ENCODE peak calls at places on chromosomes 6 and 20, in eight cellular contexts. M, D, A, K, E, W, C and L are unnamed samples.
A peak's percentile ranks its signal among the peaks of the same experiment; 100 is the strongest.

GRCh38 chr6:109939654-109940053 is 38.5 kb upstream of the GPR6 start:
- DNase-seq in A (no peak), D (peak; percentile 10), M (no peak), K (no peak), E (no peak), W (no peak), C (peak; percentile 50), L (no peak)

GRCh38 chr6:158039571-158040050 is 57.9 kb downstream of the SYNJ2 start:
- DNase-seq in A (no peak), M (no peak), K (no peak), C (peak; percentile 34), W (peak; percentile 31), E (no peak), D (no peak), L (no peak)

GRCh38 chr6:122495612-122496011 is 24.0 kb upstream of the SERINC1 start:
- DNase-seq in E (no peak), M (no peak), D (no peak), W (no peak), K (no peak), C (no peak), A (no peak), L (no peak)

GRCh38 chr6:42704251-42704936 is 18.0 kb downstream of the PRPH2 start:
- DNase-seq in M (no peak), W (no peak), E (no peak), A (no peak), D (no peak), K (no peak), C (no peak), L (no peak)

GRCh38 chr20:59805266-59805665 is 128.2 kb downstream of the SYCP2 start:
- DNase-seq in M (no peak), C (no peak), D (no peak), E (no peak), W (no peak), K (no peak), A (no peak), L (no peak)

GRCh38 chr6:9924971-9925370 is 489.9 kb downstream of the TFAP2A start:
- DNase-seq in A (no peak), K (no peak), E (no peak), C (no peak), W (no peak), D (no peak), M (no peak), L (no peak)

GRCh38 chr6:168090064-168090690 is 11.2 kb upstream of the FRMD1 start:
- DNase-seq in W (peak; percentile 28), A (no peak), D (no peak), M (no peak), K (no peak), C (no peak), E (no peak), L (no peak)

GRCh38 chr20:21505161-21505809 is 8.6 kb downstream of the NKX2-2 start:
- DNase-seq in D (peak; percentile 28), M (peak; percentile 85), W (peak; percentile 76), E (peak; percentile 86), A (peak; percentile 54), C (peak; percentile 46), K (peak; percentile 57), L (peak; percentile 86)

GRCh38 chr20:23449400-23449799 is 3.3 kb downstream of the CST11 start:
- DNase-seq in W (no peak), D (no peak), A (no peak), C (peak; percentile 20), K (no peak), M (no peak), E (peak; percentile 33), L (no peak)

GRCh38 chr20:58454460-58454859 is 60.7 kb downstream of the APCDD1L start:
- DNase-seq in E (no peak), C (no peak), D (no peak), M (no peak), K (no peak), W (no peak), A (no peak), L (no peak)

GRCh38 chr6:7260291-7261029 is 52.5 kb downstream of the SSR1 start:
- DNase-seq in A (no peak), W (no peak), E (no peak), D (no peak), M (no peak), C (no peak), K (no peak), L (no peak)

GRCh38 chr6:121201108-121201507 is 133.2 kb downstream of the TBC1D32 start:
- DNase-seq in C (no peak), K (no peak), E (no peak), D (no peak), A (no peak), W (no peak), M (no peak), L (no peak)

GRCh38 chr20:50810842-50811241 is 16.0 kb downstream of the BCAS4 start:
- DNase-seq in A (no peak), K (no peak), C (no peak), W (no peak), E (peak; percentile 57), D (no peak), M (no peak), L (no peak)

GRCh38 chr6:126446187-126446696 is 106.3 kb downstream of the CENPW start:
- DNase-seq in M (no peak), K (no peak), C (no peak), E (no peak), A (no peak), W (no peak), D (no peak), L (no peak)